ENCODE peak calls at places on chromosomes 13 and 19, in eight cellular contexts. M, P, R, G, Y, Z, E and F are unnamed samples.

GRCh38 chr19:41505105-41505504 is 62.1 kb downstream of the ERICH4 start:
- DNase-seq in Z (no peak), M (no peak), Y (no peak), E (no peak), G (no peak), P (no peak), R (no peak), F (no peak)

GRCh38 chr13:73908809-73909208 is 225.4 kb downstream of the KLF12 start:
- DNase-seq in G (no peak), Y (no peak), E (no peak), M (no peak), P (no peak), R (no peak), Z (no peak), F (no peak)

GRCh38 chr19:41694196-41694595 is 6.1 kb upstream of the CEACAM7 start:
- DNase-seq in M (no peak), R (no peak), E (no peak), Z (no peak), G (no peak), P (no peak), Y (no peak), F (no peak)

GRCh38 chr13:108663710-108664109 is 34.3 kb downstream of the MYO16 start:
- DNase-seq in G (no peak), Z (no peak), P (no peak), R (no peak), E (no peak), M (no peak), Y (no peak), F (no peak)

GRCh38 chr13:95656386-95657015 is 12.0 kb upstream of the DZIP1 start:
- DNase-seq in G (no peak), E (no peak), R (no peak), Z (no peak), M (no peak), Y (no peak), P (no peak), F (no peak)

GRCh38 chr19:15187026-15188007 is 13.5 kb downstream of the NOTCH3 start:
- DNase-seq in P (no peak), Y (no peak), M (no peak), E (no peak), Z (no peak), R (peak; percentile 52), G (no peak), F (no peak)

GRCh38 chr19:52917531-52917930 is 5.7 kb downstream of the ZNF888 start:
- DNase-seq in G (no peak), R (no peak), Z (no peak), Y (no peak), E (no peak), M (no peak), P (no peak), F (no peak)

GRCh38 chr19:1076951-1077350 is 10.0 kb downstream of the ARHGAP45 start:
- DNase-seq in G (no peak), P (no peak), Z (peak; percentile 98), E (peak; percentile 33), M (no peak), R (peak; percentile 92), Y (no peak), F (peak; percentile 91)

GRCh38 chr13:36528105-36528504 is 95.8 kb downstream of the CCNA1 start:
- DNase-seq in E (no peak), M (no peak), G (no peak), Z (no peak), Y (no peak), P (no peak), R (no peak), F (no peak)

GRCh38 chr19:48237057-48237456 is 18.7 kb downstream of the CARD8 start:
- DNase-seq in Y (no peak), E (no peak), P (no peak), M (no peak), Z (no peak), G (no peak), R (no peak), F (no peak)

GRCh38 chr13:111270126-111270525 is 50.3 kb upstream of the TEX29 start:
- DNase-seq in M (no peak), Z (no peak), P (peak; percentile 36), E (no peak), G (no peak), R (no peak), Y (no peak), F (no peak)

GRCh38 chr19:46783670-46784069 is 4.7 kb downstream of the SLC1A5 start:
- DNase-seq in R (no peak), G (no peak), Y (no peak), M (no peak), P (no peak), E (no peak), Z (no peak), F (no peak)

GRCh38 chr19:926595-927043 is 784 bp downstream of the ARID3A start:
- DNase-seq in Y (no peak), M (peak; percentile 60), R (peak; percentile 71), P (peak; percentile 63), G (no peak), Z (peak; percentile 90), E (peak; percentile 39), F (peak; percentile 80)

GRCh38 chr19:14519860-14520407 is 1.7 kb upstream of the DNAJB1 start:
- DNase-seq in R (no peak), Y (no peak), G (no peak), M (peak; percentile 36), Z (no peak), P (no peak), E (no peak), F (no peak)

GRCh38 chr19:7718668-7719067 is 13.2 kb downstream of the CLEC4G start:
- DNase-seq in M (no peak), P (no peak), Y (no peak), Z (no peak), E (no peak), R (no peak), G (no peak), F (no peak)

GRCh38 chr19:22882797-22883196 is 50.7 kb downstream of the ZNF723 start:
- DNase-seq in P (peak; percentile 48), G (no peak), M (no peak), E (no peak), Y (no peak), R (peak; percentile 16), Z (no peak), F (no peak)
- TF ChIP-seq CTCF in P (peak; percentile 27), G (no peak), M (peak; percentile 43), E (no peak), Y (peak; percentile 38), R (peak; percentile 76), Z (peak; percentile 29), F (no peak)

GRCh38 chr13:57557979-57558529 is 73.5 kb upstream of the PCDH17 start:
- DNase-seq in E (no peak), P (peak; percentile 1), Y (no peak), R (no peak), Z (no peak), G (no peak), M (no peak), F (no peak)
- TF ChIP-seq CTCF in E (no peak), P (no peak), Y (peak; percentile 61), R (peak; percentile 22), Z (no peak), G (no peak), M (no peak), F (peak; percentile 3)

DNA sequence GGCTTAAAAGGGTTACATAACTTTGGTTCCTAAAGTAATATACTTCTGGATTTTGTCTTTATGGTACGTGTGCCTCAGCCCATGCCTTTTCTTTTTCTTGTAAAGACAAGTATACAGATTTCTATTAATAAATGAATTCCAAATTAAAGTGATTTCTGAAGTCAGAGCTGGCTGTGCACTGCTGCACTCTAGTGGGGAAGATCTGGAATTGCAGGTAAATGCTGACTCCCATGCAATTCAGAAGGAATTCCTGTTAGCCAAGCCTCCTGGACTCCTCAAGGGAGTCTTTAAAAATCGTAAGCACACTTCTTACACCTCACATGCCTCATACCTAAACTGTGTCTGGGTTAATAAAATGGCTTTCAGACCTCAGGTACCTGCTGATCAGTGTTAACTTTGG is 118.4 kb upstream of the SLC7A1 start:
- DNase-seq in G (no peak), M (no peak), Z (no peak), P (peak; percentile 52), Y (no peak), E (peak; percentile 20), R (no peak), F (no peak)
- TF ChIP-seq CTCF in G (peak; percentile 61), M (peak; percentile 52), Z (peak; percentile 58), P (peak; percentile 81), Y (peak; percentile 64), E (peak; percentile 41), R (peak; percentile 83), F (peak; percentile 20)

GRCh38 chr19:12075538-12076139 is 11.1 kb downstream of the ZNF844 start:
- DNase-seq in R (no peak), P (peak; percentile 23), Y (no peak), M (no peak), Z (no peak), E (no peak), G (no peak), F (no peak)

DNA sequence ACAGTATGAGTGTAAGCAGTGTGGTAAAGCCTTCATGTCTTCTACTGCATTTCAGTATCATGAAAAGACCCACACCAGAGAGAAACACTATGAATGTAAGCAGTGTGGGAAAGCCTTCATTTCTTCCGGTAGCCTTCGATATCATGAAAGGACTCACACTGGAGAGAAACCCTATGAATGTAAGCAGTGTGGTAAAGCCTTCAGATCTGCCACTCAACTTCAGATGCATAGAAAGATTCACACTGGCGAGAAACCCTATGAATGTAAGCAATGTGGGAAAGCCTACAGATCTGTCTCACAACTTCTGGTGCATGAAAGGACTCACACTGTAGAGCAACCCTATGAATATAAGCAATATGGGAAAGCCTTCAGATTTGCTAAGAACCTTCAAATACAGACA is 12.8 kb downstream of the ZNF844 start:
- DNase-seq in E (no peak), Z (no peak), P (no peak), G (no peak), Y (no peak), R (no peak), M (no peak), F (no peak)
- TF ChIP-seq CTCF in E (no peak), Z (no peak), P (no peak), G (no peak), Y (no peak), R (no peak), M (no peak), F (no peak)

GRCh38 chr13:98521461-98521860 is 55.4 kb downstream of the STK24 start:
- DNase-seq in M (no peak), E (no peak), G (no peak), R (no peak), Y (no peak), Z (no peak), P (no peak), F (no peak)
- TF ChIP-seq CTCF in M (no peak), E (no peak), G (no peak), R (no peak), Y (no peak), Z (no peak), P (no peak), F (no peak)

DNA sequence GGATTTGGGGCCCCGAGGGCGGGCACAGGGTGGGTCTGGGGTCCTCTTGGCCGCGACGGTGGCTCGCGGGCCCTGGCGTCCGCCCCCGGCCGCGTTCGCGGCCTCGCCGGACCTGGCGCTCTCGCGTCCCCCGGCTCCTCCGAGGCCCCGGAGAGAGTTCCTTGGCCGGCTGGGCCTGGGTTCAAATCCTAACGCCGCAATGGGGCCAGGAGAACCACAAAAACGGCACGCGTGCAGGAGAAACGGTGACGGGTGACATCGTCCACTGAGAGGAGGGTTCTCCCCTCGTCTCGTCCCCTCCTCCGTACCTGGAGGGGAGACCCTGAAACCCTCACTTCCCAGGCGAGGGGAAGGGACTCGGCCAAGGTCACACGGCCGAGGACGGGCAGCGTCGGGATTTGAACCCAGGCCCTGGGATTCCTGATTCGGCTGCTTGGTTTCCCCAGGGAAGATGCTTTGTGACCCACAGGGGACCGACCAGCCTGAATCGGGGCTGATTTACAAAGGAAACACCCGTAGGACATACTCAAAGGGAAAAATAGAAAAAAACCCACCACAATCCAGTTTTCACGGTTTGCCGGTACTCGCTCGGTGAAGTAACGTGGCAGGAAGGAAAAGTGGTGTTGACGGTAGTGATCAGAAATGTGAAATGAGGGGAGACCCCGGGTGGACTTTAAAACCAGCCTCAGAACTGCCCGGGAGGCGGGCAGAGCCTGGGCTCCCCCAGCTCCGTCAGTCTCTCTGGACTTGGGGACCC is 692 bp downstream of the SAFB start:
- DNase-seq in E (no peak), G (no peak), Y (no peak), M (no peak), R (no peak), P (peak; percentile 12), Z (no peak), F (no peak)
- TF ChIP-seq CTCF in E (no peak), G (no peak), Y (no peak), M (no peak), R (no peak), P (no peak), Z (no peak), F (no peak)